ENCODE peak calls at places on chromosomes 11 and 22, in seven cellular contexts. W is keratinocyte; P is bronchial epithelial cell; Q is Kasumi-1; X is CD4-positive, alpha-beta T cell; L is cardiac muscle cell; N is myocyte. F is an unnamed sample.

GRCh38 chr11:19084661-19085315 is 24.3 kb upstream of the MRGPRX2 start:
- DNase-seq in Q (no peak), W (no peak), N (no peak), X (no peak), P (no peak), L (no peak), F (no peak)

GRCh38 chr22:32531955-32532818 is 57.6 kb downstream of the FBXO7 start:
- DNase-seq in P (peak), X (no peak), W (peak), N (peak), L (peak), Q (no peak), F (no peak)

GRCh38 chr22:28813772-28814518 is 13.6 kb upstream of the XBP1 start:
- DNase-seq in N (peak), P (no peak), W (no peak), L (no peak), Q (peak), X (no peak), F (no peak)

GRCh38 chr22:36155702-36156101 is 4.9 kb downstream of the APOL3 start:
- DNase-seq in X (no peak), W (no peak), P (no peak), L (peak), Q (no peak), N (no peak), F (no peak)

GRCh38 chr11:60485987-60486386 is 6.6 kb upstream of the MS4A12 start:
- DNase-seq in L (no peak), W (no peak), P (no peak), Q (peak), N (no peak), X (no peak), F (no peak)

GRCh38 chr11:66720223-66720898 is 8.7 kb downstream of the SPTBN2 start:
- DNase-seq in N (peak), Q (no peak), X (no peak), L (peak), W (no peak), P (peak), F (peak)

GRCh38 chr11:2206291-2206690 is 34.7 kb upstream of the TH start:
- DNase-seq in P (no peak), N (no peak), W (no peak), X (no peak), Q (no peak), L (no peak), F (no peak)

GRCh38 chr22:37258810-37259472 is 14.9 kb upstream of the RAC2 start:
- DNase-seq in L (no peak), P (no peak), N (no peak), W (no peak), X (no peak), Q (no peak), F (no peak)

GRCh38 chr11:26551186-26551801 is 20.8 kb downstream of the MUC15 start:
- DNase-seq in Q (peak), P (peak), N (peak), X (no peak), L (peak), W (no peak), F (no peak)

GRCh38 chr22:38866399-38867123 is 5.5 kb downstream of the CBX6 start:
- DNase-seq in P (no peak), X (no peak), L (no peak), W (no peak), N (no peak), Q (no peak), F (no peak)

GRCh38 chr11:63763506-63764200 is 4.9 kb downstream of the ZFTA start:
- DNase-seq in W (no peak), X (no peak), P (no peak), N (no peak), Q (no peak), L (peak), F (no peak)

GRCh38 chr11:6568191-6568918 is 35.1 kb downstream of the RRP8 start:
- DNase-seq in W (no peak), Q (no peak), L (peak), P (peak), X (no peak), N (peak), F (peak)

GRCh38 chr11:91299980-91300379 is 924.6 kb upstream of the FAT3 start:
- DNase-seq in X (no peak), Q (no peak), P (peak), W (no peak), L (peak), N (peak), F (no peak)

GRCh38 chr11:75388386-75389275 is 10.7 kb upstream of the RPS3 start:
- DNase-seq in X (peak), Q (peak), W (no peak), P (peak), L (peak), N (peak), F (peak)

GRCh38 chr22:16932577-16932976 is 75.4 kb downstream of the GAB4 start:
- DNase-seq in N (no peak), Q (no peak), L (no peak), X (no peak), P (no peak), W (no peak), F (no peak)

GRCh38 chr11:64040684-64041267 is 5.0 kb downstream of the FLRT1 start:
- DNase-seq in P (no peak), Q (no peak), L (no peak), N (no peak), X (no peak), W (no peak), F (peak)

GRCh38 chr11:128174465-128175101 is 412.8 kb downstream of the ETS1 start:
- DNase-seq in Q (no peak), W (no peak), X (no peak), N (peak), P (no peak), L (peak), F (peak)